ENCODE peak calls at places on chromosomes 11 and 22, in five cellular contexts. S, O, G, F and X are unnamed samples. For H3K9me3, the result is how much of the 10 kb centered on the place peaks cover.

GRCh38 chr11:116168459-116168787 is 604.4 kb downstream of the BUD13 start:
- DNase-seq in S (no peak), O (no peak), G (no peak), F (no peak), X (no peak)

GRCh38 chr22:23365524-23365923 is 185.2 kb downstream of the BCR start:
- DNase-seq in S (no peak), O (no peak), G (no peak), F (no peak), X (no peak)

GRCh38 chr22:50271519-50271970 is 1.4 kb upstream of the MAPK11 start:
- DNase-seq in S (no peak), O (peak), G (peak), F (peak), X (peak)

GRCh38 chr11:117443269-117444186 is 115.9 kb downstream of the CEP164 start:
- DNase-seq in S (peak), O (no peak), G (peak), F (peak), X (peak)

GRCh38 chr11:134678744-134679143 is 266.7 kb upstream of the B3GAT1 start:
- DNase-seq in S (no peak), O (no peak), G (no peak), F (no peak), X (no peak)

GRCh38 chr11:117822031-117822521 is 2.5 kb downstream of the FXYD2 start:
- DNase-seq in S (no peak), O (peak), G (no peak), F (no peak), X (no peak)

GRCh38 chr11:108958446-108959123 is 293.7 kb downstream of the DDX10 start:
- DNase-seq in S (peak), O (peak), G (peak), F (peak), X (peak)

GRCh38 chr11:100759106-100759505 is 72.0 kb downstream of the ARHGAP42 start:
- DNase-seq in S (no peak), O (no peak), G (no peak), F (no peak), X (no peak)

GRCh38 chr11:12803086-12803826 is 129.0 kb downstream of the TEAD1 start:
- DNase-seq in S (peak), O (no peak), G (peak), F (peak), X (no peak)

GRCh38 chr11:120306519-120307242 is 18.4 kb upstream of the TLCD5 start:
- DNase-seq in S (peak), O (no peak), G (peak), F (peak), X (peak)

GRCh38 chr22:36336246-36337182 is 51.3 kb downstream of the MYH9 start:
- DNase-seq in S (no peak), O (no peak), G (no peak), F (no peak), X (no peak)

GRCh38 chr22:41563051-41563711 is 2.4 kb downstream of the CSDC2 start:
- DNase-seq in S (peak), O (no peak), G (peak), F (peak), X (peak)

GRCh38 chr22:31090217-31091085 is 9.3 kb downstream of the SMTN start:
- DNase-seq in S (no peak), O (no peak), G (no peak), F (no peak), X (no peak)

GRCh38 chr11:22432331-22433065 is 94.3 kb downstream of the SLC17A6 start:
- DNase-seq in S (peak), O (no peak), G (peak), F (peak), X (no peak)

GRCh38 chr11:115944596-115944995 is 440.4 kb upstream of the CADM1 start:
- DNase-seq in S (no peak), O (no peak), G (no peak), F (no peak), X (no peak)

GRCh38 chr11:65562020-65562419 is 3.9 kb upstream of the LTBP3 start:
- DNase-seq in S (no peak), O (no peak), G (no peak), F (no peak), X (no peak)

GRCh38 chr11:65569164-65569972 is 909 bp upstream of the ZNRD2 start:
- DNase-seq in S (no peak), O (peak), G (no peak), F (no peak), X (peak)

GRCh38 chr11:65563606-65564005 is 5.4 kb upstream of the LTBP3 start:
- DNase-seq in S (no peak), O (no peak), G (no peak), F (no peak), X (no peak)

GRCh38 chr11:65562788-65563187 is 4.6 kb upstream of the LTBP3 start:
- DNase-seq in S (no peak), O (no peak), G (no peak), F (no peak), X (no peak)

GRCh38 chr11:65565624-65566453 is 4.4 kb upstream of the ZNRD2 start:
- DNase-seq in S (peak), O (no peak), G (no peak), F (no peak), X (no peak)
- H3K27ac ChIP-seq in S (peak), O (no peak), G (no peak), F (no peak), X (peak)

GRCh38 chr22:48077699-48078098 is 1315.2 kb downstream of the TBC1D22A start:
- DNase-seq in S (no peak), O (no peak), G (no peak), F (no peak), X (no peak)

GRCh38 chr22:48079505-48080295 is 1317.2 kb downstream of the TBC1D22A start:
- DNase-seq in S (no peak), O (peak), G (no peak), F (no peak), X (no peak)

GRCh38 chr22:48081281-48081680 is 1318.8 kb downstream of the TBC1D22A start:
- DNase-seq in S (no peak), O (no peak), G (no peak), F (no peak), X (no peak)

GRCh38 chr22:48082284-48082683 is 1319.8 kb downstream of the TBC1D22A start:
- DNase-seq in S (no peak), O (no peak), G (no peak), F (no peak), X (no peak)

DNA sequence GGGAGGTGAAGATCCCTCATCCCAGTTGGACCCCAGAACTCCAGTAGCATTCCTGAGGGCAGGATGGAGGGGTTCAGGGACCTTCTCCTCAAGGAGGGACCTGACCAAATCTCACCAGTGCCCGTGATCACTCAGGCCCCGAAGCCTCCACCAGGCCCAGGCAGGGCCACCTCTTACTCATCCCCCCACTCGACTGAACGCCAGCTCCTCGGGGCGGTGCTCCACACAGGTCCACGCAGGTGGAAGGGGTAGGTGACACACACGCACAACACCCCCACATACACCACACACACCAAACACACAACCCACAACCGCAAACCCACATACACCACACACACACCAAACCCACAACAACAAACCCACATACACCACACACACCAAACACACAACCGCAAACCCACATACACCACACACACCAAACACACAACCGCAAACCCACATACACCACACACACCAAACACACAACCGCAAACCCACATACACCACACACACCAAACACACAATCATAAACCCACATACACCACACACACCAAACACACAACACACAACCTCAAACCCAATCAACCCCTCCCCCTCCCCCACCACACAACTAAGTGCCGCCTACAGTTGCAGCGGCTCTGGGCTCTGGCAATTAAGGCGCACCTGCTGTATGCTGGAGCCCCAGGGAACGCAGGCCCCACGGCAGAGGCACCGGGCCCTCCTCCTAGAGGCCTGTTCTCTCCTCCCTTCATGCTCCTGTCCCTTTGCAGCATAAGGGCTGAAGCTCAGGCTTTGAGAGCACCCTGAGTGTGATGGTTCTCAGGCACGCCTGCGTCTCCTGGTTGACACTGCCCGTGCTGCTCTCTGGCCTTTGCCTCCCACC is 1318.1 kb downstream of the TBC1D22A start:
- DNase-seq in S (no peak), O (no peak), G (no peak), F (no peak), X (no peak)
- H3K9me3 ChIP-seq in S (under half), O (under half), G (under half), F (under half), X (under half)

DNA sequence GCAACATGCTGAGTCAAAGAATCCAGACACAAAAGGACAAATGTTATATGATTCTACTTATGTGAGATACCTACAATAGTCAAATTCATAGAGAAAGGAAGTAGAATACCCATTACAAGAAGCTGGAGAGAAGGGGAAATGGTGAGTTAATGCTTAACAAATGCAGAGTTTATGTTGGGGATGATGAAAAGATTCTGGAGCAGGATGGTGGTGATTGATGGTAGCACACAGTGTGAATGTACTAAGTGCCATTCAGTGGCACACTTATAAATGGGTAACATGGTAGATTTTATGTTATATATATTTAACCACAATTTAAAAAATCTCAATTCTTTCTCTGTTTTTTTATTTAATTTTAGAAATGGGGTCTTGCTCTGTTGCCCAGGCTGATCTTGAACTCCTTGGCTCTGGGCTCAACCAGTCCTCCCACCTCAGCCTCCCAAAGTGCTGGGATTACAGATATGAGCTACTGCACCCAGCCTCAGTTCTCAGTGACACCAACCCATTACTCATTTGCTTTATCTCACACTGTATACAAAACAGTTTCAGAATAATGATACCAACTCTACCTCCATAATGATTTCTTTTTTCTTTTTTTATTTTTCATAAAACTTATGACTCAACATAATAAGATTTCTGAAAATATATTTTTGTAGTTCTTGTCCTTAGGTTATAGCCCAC is 9.6 kb upstream of the RELA start:
- DNase-seq in S (no peak), O (no peak), G (no peak), F (no peak), X (no peak)
- H3K27ac ChIP-seq in S (no peak), O (no peak), G (no peak), F (no peak), X (no peak)

DNA sequence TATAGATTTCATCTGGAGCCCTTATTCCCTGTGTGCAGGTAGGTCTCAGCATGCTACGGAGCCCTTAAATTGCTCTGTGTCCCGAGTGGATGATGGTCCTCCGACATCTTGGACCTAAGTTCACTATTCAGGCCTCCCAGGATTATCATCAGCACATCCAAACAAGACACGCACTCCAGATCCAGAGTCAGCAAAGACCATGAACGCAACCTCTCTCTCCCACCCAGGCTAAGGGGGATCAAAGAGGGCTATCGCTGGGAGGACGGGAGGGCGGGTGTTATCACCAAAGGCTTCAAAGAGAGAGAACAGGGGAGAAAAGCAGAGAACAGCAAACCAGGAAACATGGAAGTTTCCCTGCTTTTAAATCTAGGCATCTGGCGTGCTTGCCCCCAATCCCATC is 659.4 kb downstream of the TBC1D22A start:
- DNase-seq in S (no peak), O (no peak), G (no peak), F (no peak), X (no peak)
- H3K9me3 ChIP-seq in S (under half), O (under half), G (under half), F (under half), X (under half)

GRCh38 chr11:48045536-48045935 is 65.2 kb downstream of the PTPRJ start:
- DNase-seq in S (no peak), O (no peak), G (no peak), F (no peak), X (no peak)
- H3K27ac ChIP-seq in S (no peak), O (no peak), G (no peak), F (no peak), X (no peak)

GRCh38 chr11:64361659-64362058 is 2.7 kb downstream of the RPS6KA4 start:
- DNase-seq in S (no peak), O (no peak), G (no peak), F (no peak), X (no peak)
- H3K9me3 ChIP-seq in S (under half), O (under half), G (under half), F (under half), X (under half)

GRCh38 chr22:17911887-17912286 is 112.5 kb downstream of the MICAL3 start:
- DNase-seq in S (no peak), O (no peak), G (no peak), F (no peak), X (no peak)
- H3K27ac ChIP-seq in S (no peak), O (no peak), G (no peak), F (peak), X (no peak)

DNA sequence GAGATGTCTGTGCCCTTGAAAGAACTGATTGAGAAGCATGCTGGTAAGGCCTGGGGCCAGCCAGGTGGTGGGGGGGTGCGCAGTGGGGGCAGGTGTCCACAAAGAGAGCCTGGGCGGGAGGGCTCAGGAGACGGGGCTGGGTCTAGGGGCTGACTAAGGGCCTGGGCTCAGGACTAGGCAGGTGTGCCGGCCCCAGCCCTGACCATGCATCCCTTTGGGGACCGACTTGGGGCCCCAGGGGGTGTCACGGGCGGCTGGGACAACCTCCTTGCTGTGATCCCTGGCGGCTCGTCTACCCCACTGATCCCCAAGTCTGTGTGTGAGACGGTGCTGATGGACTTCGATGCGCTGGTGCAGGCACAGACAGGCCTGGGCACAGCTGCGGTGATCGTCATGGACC is 4.4 kb downstream of the NDUFV1 start:
- DNase-seq in S (no peak), O (no peak), G (no peak), F (no peak), X (peak)
- H3K9me3 ChIP-seq in S (under half), O (under half), G (under half), F (under half), X (under half)

GRCh38 chr11:14905104-14906033 is 13.3 kb upstream of the CYP2R1 start:
- DNase-seq in S (peak), O (peak), G (peak), F (peak), X (no peak)
- H3K27ac ChIP-seq in S (no peak), O (peak), G (no peak), F (no peak), X (no peak)

GRCh38 chr11:78291754-78292108 is 103.0 kb downstream of the USP35 start:
- DNase-seq in S (no peak), O (no peak), G (no peak), F (no peak), X (no peak)
- H3K9me3 ChIP-seq in S (under half), O (under half), G (under half), F (under half), X (under half)